ENCODE peak calls at places on chromosomes 13 and 19, in seven cellular contexts. U, F, L, S, H, P and G are unnamed samples.
A peak's percentile ranks its signal among the peaks of the same experiment; 100 is the strongest.

GRCh38 chr13:90270231-90270630 is 1077.3 kb upstream of the MIR17HG start:
- DNase-seq in F (no peak), U (no peak), L (no peak), H (no peak), S (no peak), P (no peak), G (no peak)

GRCh38 chr19:49425178-49425577 is at the start of gene GFY:
- DNase-seq in H (no peak), S (no peak), U (no peak), F (no peak), L (no peak), P (no peak), G (peak; percentile 46)

GRCh38 chr13:97028441-97029299 is 34.4 kb upstream of the OXGR1 start:
- DNase-seq in U (peak; percentile 69), H (peak; percentile 72), S (no peak), F (peak; percentile 85), P (peak; percentile 48), L (no peak), G (peak; percentile 38)

GRCh38 chr13:28574617-28575142 is 79.8 kb upstream of the FLT1 start:
- DNase-seq in S (no peak), F (peak; percentile 24), P (no peak), L (no peak), H (peak; percentile 65), U (no peak), G (no peak)

GRCh38 chr13:34523401-34523800 is 418.7 kb upstream of the NBEA start:
- DNase-seq in L (no peak), U (no peak), S (no peak), H (no peak), P (no peak), F (no peak), G (no peak)

GRCh38 chr13:91817250-91817649 is 418.8 kb downstream of the GPC5 start:
- DNase-seq in S (no peak), P (no peak), U (no peak), H (no peak), L (no peak), F (no peak), G (no peak)

GRCh38 chr13:39779337-39780270 is 124.1 kb downstream of the COG6 start:
- DNase-seq in P (no peak), F (peak; percentile 17), L (no peak), U (no peak), H (no peak), S (no peak), G (no peak)

GRCh38 chr19:56139847-56140582 is 1.1 kb upstream of the ZNF444 start:
- DNase-seq in H (peak; percentile 46), U (no peak), F (no peak), L (no peak), S (no peak), P (no peak), G (no peak)

GRCh38 chr13:44649118-44649455 is 73.0 kb upstream of the TSC22D1 start:
- DNase-seq in S (no peak), F (no peak), U (peak; percentile 15), H (no peak), P (no peak), L (no peak), G (no peak)

GRCh38 chr13:31050486-31051400 is 111.0 kb downstream of the HSPH1 start:
- DNase-seq in H (no peak), U (no peak), F (no peak), S (no peak), P (no peak), L (no peak), G (no peak)

GRCh38 chr13:26867451-26868067 is 107.0 kb upstream of the GPR12 start:
- DNase-seq in P (no peak), H (peak; percentile 19), F (peak; percentile 32), U (peak; percentile 65), L (no peak), S (no peak), G (no peak)

GRCh38 chr13:47904239-47904638 is 96.8 kb downstream of the SUCLA2 start:
- DNase-seq in L (no peak), H (no peak), P (no peak), S (no peak), U (peak; percentile 56), F (no peak), G (no peak)

GRCh38 chr13:113937497-113938140 is 36.3 kb downstream of the C13orf46 start:
- DNase-seq in H (no peak), L (peak; percentile 48), P (no peak), U (no peak), F (no peak), S (no peak), G (peak; percentile 39)

GRCh38 chr19:8307400-8307964 is 676 bp downstream of the CD320 start:
- DNase-seq in L (peak; percentile 78), F (peak; percentile 25), H (peak; percentile 45), P (no peak), U (peak; percentile 55), S (no peak), G (peak; percentile 23)

GRCh38 chr19:8310342-8311055 is 2.3 kb upstream of the CD320 start:
- DNase-seq in U (no peak), L (peak; percentile 25), P (no peak), F (peak; percentile 1), S (no peak), H (peak; percentile 16), G (peak; percentile 12)

GRCh38 chr19:8308891-8309291 is 733 bp upstream of the CD320 start:
- DNase-seq in U (no peak), F (no peak), S (no peak), L (peak; percentile 61), P (no peak), H (peak; percentile 23), G (peak; percentile 19)

GRCh38 chr19:8307965-8308866 is at the start of gene CD320:
- DNase-seq in U (peak; percentile 96), P (peak; percentile 87), S (peak; percentile 43), L (peak; percentile 97), H (peak; percentile 93), F (peak; percentile 94), G (peak; percentile 90)

DNA sequence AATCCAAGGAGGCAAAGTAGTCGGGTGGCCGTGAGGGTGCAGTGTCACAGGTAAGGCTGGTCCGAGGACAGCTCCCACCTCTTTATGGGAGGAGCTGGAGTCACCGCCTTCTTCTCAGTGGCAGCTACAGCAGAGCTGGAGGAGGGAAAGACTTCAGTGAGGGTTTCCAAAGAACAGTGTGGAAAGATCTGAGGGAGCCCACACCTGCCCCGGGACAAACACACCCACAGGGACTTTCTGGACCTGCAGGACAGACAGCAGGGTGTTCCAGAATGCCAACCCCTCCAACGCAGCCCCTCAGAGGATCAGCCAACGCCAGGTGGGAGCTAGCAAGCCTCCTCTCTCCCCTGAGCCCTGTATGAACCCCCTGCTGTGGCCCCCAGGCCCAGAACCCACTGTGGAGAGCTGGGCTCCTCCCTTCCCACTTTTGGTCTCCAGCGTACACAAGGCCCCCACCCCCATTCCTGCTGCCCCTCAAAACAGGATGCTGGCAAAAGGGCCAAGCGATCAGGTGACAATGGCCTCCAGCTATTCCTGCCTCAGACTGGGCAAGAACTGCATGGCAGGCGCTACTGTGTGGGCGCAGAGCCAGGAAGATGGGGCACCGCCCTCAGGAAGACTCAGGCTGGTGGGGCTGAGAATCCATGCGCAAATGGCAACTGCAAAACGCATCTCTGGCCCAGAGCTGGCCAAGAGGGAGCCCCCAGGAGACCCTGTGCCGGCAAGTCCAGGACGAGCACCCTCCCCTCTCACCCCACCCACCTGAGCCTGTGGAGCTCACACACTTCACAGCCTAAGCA is 3.5 kb upstream of the CD320 start:
- DNase-seq in P (no peak), S (no peak), F (peak; percentile 78), H (peak; percentile 75), U (no peak), L (peak; percentile 74), G (no peak)
- H3K36me3 ChIP-seq in P (peaks cover 28% of the 10 kb centered on the region), S (peaks cover 34% of the 10 kb centered on the region), F (no peaks in the 10 kb centered on the region), H (peaks cover 7% of the 10 kb centered on the region), U (peaks cover 6% of the 10 kb centered on the region), L (no peaks in the 10 kb centered on the region), G (peaks cover 73% of the 10 kb centered on the region)

GRCh38 chr19:4051175-4052101 is 15.3 kb downstream of the ZBTB7A start:
- DNase-seq in P (no peak), U (no peak), F (no peak), L (no peak), H (peak; percentile 33), S (no peak), G (no peak)
- H3K36me3 ChIP-seq in P (peaks cover 65% of the 10 kb centered on the region), U (peaks cover 13% of the 10 kb centered on the region), F (peaks cover 12% of the 10 kb centered on the region), L (peaks cover 12% of the 10 kb centered on the region), H (peaks cover 13% of the 10 kb centered on the region), S (peaks cover 34% of the 10 kb centered on the region), G (peaks cover 24% of the 10 kb centered on the region)

DNA sequence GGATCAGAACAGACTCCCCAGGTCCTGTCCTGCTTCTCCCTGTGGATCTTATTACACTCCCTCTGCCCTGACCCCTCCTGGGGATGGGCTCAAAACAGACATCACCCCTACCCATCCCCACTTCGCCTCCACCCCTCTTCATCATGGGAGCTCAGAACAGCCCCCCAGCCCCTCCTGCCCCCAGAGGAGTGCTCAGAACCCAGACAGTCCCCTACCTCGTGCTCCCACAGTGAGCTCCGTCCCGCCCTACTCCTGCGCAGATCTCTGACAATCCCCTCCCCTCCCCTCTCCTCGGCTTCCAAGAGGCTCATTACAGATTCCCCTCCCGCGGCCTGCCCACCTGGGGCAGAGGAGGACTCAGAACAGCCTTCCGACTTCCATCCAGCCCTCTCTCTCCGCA is 6.1 kb upstream of the TMEM221 start:
- DNase-seq in H (no peak), F (no peak), S (no peak), L (no peak), P (no peak), U (no peak), G (no peak)
- H3K36me3 ChIP-seq in H (no peaks in the 10 kb centered on the region), F (no peaks in the 10 kb centered on the region), S (no peaks in the 10 kb centered on the region), L (no peaks in the 10 kb centered on the region), P (no peaks in the 10 kb centered on the region), U (no peaks in the 10 kb centered on the region), G (no peaks in the 10 kb centered on the region)

GRCh38 chr19:44893704-44894103 is 2.6 kb downstream of the TOMM40 start:
- DNase-seq in H (no peak), F (no peak), U (no peak), S (no peak), L (no peak), P (no peak), G (no peak)

GRCh38 chr19:44890366-44891015 is 563 bp upstream of the TOMM40 start:
- DNase-seq in S (peak; percentile 86), F (peak; percentile 96), P (peak; percentile 100), L (peak; percentile 100), H (peak; percentile 100), U (peak; percentile 100), G (no peak)

GRCh38 chr19:44892932-44893331 is 1.9 kb downstream of the TOMM40 start:
- DNase-seq in L (no peak), H (no peak), U (no peak), S (no peak), P (no peak), F (no peak), G (no peak)

GRCh38 chr19:44889830-44890365 is 1.2 kb upstream of the TOMM40 start:
- DNase-seq in S (no peak), L (no peak), P (no peak), F (peak; percentile 42), H (no peak), U (no peak), G (no peak)

DNA sequence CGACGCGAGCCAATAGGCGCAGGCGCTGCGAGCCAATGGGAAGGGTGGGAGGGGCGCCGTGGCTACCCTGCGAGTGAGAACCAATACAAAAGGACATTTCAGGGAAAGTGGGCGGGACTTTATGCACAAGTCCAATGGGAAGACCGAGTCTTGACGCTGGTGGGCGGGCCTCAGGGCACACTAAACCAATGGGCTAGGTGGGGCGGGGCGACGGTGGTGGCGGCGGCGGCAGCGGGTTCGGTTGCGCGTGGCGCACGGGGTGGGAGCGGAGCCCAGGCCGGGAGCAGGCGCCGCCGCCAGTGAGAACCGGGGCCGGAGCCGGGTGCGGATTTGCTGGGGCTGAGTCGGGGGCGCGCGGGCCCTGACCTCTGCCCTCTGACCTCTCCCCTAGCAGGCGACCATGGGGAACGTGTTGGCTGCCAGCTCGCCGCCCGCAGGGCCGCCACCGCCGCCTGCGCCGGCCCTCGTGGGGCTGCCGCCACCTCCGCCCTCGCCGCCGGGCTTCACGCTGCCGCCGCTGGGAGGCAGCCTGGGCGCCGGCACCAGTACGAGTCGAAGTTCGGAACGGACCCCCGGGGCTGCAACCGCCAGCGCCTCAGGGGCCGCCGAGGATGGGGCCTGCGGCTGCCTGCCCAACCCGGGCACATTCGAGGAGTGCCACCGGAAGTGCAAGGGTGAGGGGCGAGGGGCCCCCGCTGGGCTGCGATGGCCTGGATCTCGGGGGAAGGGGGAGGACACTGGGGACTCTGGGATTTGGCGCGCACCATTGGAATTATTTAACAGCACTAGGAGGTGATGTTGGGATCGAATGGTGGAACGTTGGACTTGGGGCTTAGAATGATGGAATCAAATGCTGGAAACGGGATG is at the start of gene TOMM40:
- DNase-seq in H (no peak), F (peak; percentile 100), S (peak; percentile 99), U (peak; percentile 75), L (no peak), P (no peak), G (peak; percentile 100)
- H3K36me3 ChIP-seq in H (peaks cover 10% of the 10 kb centered on the region), F (peaks cover 8% of the 10 kb centered on the region), S (peaks cover 38% of the 10 kb centered on the region), U (peaks cover 21% of the 10 kb centered on the region), L (peaks cover 1% of the 10 kb centered on the region), P (peaks cover 36% of the 10 kb centered on the region), G (peaks cover 61% of the 10 kb centered on the region)